ENCODE peak calls at places on chromosomes 3 and 15, in eight cellular contexts. Y, W, R, X, D, B, A and I are unnamed samples.

GRCh38 chr3:190309414-190309813 is 12.8 kb downstream of the CLDN1 start:
- DNase-seq in Y (no peak), W (no peak), R (no peak), X (no peak), D (no peak), B (no peak), A (no peak), I (no peak)

GRCh38 chr3:160883373-160883772 is 127.3 kb downstream of the PPM1L start:
- DNase-seq in Y (peak; percentile 10), W (no peak), R (no peak), X (no peak), D (no peak), B (no peak), A (no peak), I (no peak)

GRCh38 chr15:38683382-38684242 is 119.0 kb upstream of the RASGRP1 start:
- DNase-seq in Y (peak; percentile 27), W (no peak), R (peak; percentile 70), X (no peak), D (no peak), B (no peak), A (peak; percentile 58), I (peak; percentile 53)

GRCh38 chr3:123781571-123782275 is 102.4 kb downstream of the MYLK start:
- DNase-seq in Y (no peak), W (no peak), R (no peak), X (no peak), D (no peak), B (no peak), A (no peak), I (no peak)

GRCh38 chr3:21645121-21645897 is 105.7 kb downstream of the ZNF385D start:
- DNase-seq in Y (no peak), W (no peak), R (peak; percentile 63), X (no peak), D (no peak), B (no peak), A (no peak), I (no peak)

GRCh38 chr3:69691860-69692259 is 47.4 kb upstream of the MITF start:
- DNase-seq in Y (no peak), W (no peak), R (no peak), X (no peak), D (no peak), B (no peak), A (no peak), I (no peak)

GRCh38 chr15:67407709-67408257 is 113.1 kb upstream of the C15orf61 start:
- DNase-seq in Y (no peak), W (no peak), R (no peak), X (no peak), D (no peak), B (no peak), A (no peak), I (no peak)

GRCh38 chr15:41850482-41851166 is 12.0 kb downstream of the PLA2G4B start:
- DNase-seq in Y (no peak), W (no peak), R (no peak), X (no peak), D (no peak), B (no peak), A (no peak), I (no peak)

GRCh38 chr3:39154323-39155021 is 1.1 kb upstream of the CSRNP1 start:
- DNase-seq in Y (peak; percentile 46), W (no peak), R (no peak), X (no peak), D (no peak), B (no peak), A (peak; percentile 80), I (no peak)

GRCh38 chr3:5426094-5426883 is 238.8 kb downstream of the EDEM1 start:
- DNase-seq in Y (peak; percentile 72), W (no peak), R (peak; percentile 58), X (peak; percentile 43), D (no peak), B (peak; percentile 71), A (peak; percentile 93), I (peak; percentile 74)

GRCh38 chr3:172324591-172325203 is 123.6 kb downstream of the GHSR start:
- DNase-seq in Y (no peak), W (no peak), R (no peak), X (no peak), D (no peak), B (no peak), A (no peak), I (no peak)

GRCh38 chr3:170128977-170129431 is 52.5 kb downstream of the PHC3 start:
- DNase-seq in Y (peak; percentile 18), W (no peak), R (peak; percentile 22), X (no peak), D (no peak), B (no peak), A (no peak), I (peak; percentile 2)

GRCh38 chr3:169112153-169112892 is 551.2 kb downstream of the MECOM start:
- DNase-seq in Y (no peak), W (no peak), R (peak; percentile 88), X (no peak), D (peak; percentile 16), B (no peak), A (no peak), I (peak; percentile 46)

GRCh38 chr3:44114142-44114541 is 127.5 kb upstream of the TOPAZ1 start:
- DNase-seq in Y (peak; percentile 68), W (no peak), R (peak; percentile 22), X (peak; percentile 19), D (no peak), B (no peak), A (peak; percentile 39), I (no peak)

GRCh38 chr3:147934316-147935188 is 525.4 kb downstream of the ZIC1 start:
- DNase-seq in Y (no peak), W (no peak), R (no peak), X (no peak), D (no peak), B (no peak), A (no peak), I (no peak)

GRCh38 chr15:90871097-90871715 is 2.8 kb downstream of the FURIN start:
- DNase-seq in Y (peak; percentile 54), W (no peak), R (no peak), X (no peak), D (no peak), B (no peak), A (peak; percentile 76), I (peak; percentile 76)

GRCh38 chr3:46695177-46695961 is 1.9 kb upstream of the ALS2CL start:
- DNase-seq in Y (peak; percentile 51), W (no peak), R (peak; percentile 82), X (no peak), D (no peak), B (no peak), A (peak; percentile 31), I (peak; percentile 16)

GRCh38 chr15:68416158-68416535 is 15.8 kb downstream of the ITGA11 start:
- DNase-seq in Y (no peak), W (peak; percentile 40), R (no peak), X (no peak), D (no peak), B (no peak), A (no peak), I (peak; percentile 8)

GRCh38 chr3:37816271-37816670 is 45.4 kb upstream of the CTDSPL start:
- DNase-seq in Y (no peak), W (no peak), R (peak; percentile 10), X (no peak), D (no peak), B (no peak), A (no peak), I (no peak)

GRCh38 chr3:79247367-79248103 is 520.3 kb downstream of the ROBO1 start:
- DNase-seq in Y (no peak), W (no peak), R (peak; percentile 58), X (no peak), D (no peak), B (no peak), A (peak; percentile 7), I (peak; percentile 73)

GRCh38 chr3:43621406-43621973 is 321 bp downstream of the ANO10 start:
- DNase-seq in Y (peak; percentile 20), W (no peak), R (no peak), X (no peak), D (no peak), B (no peak), A (peak; percentile 48), I (peak; percentile 16)

GRCh38 chr15:62894322-62895085 is 148.0 kb upstream of the TPM1 start:
- DNase-seq in Y (no peak), W (no peak), R (no peak), X (no peak), D (no peak), B (no peak), A (no peak), I (no peak)

GRCh38 chr15:47674576-47675232 is 42.6 kb upstream of the SEMA6D start:
- DNase-seq in Y (no peak), W (no peak), R (no peak), X (no peak), D (no peak), B (peak; percentile 84), A (no peak), I (no peak)

GRCh38 chr3:183278479-183279088 is 25.5 kb downstream of the B3GNT5 start:
- DNase-seq in Y (no peak), W (no peak), R (no peak), X (no peak), D (no peak), B (no peak), A (no peak), I (no peak)

GRCh38 chr3:184953396-184953795 is 141.4 kb downstream of the VPS8 start:
- DNase-seq in Y (no peak), W (no peak), R (peak; percentile 5), X (no peak), D (no peak), B (no peak), A (no peak), I (no peak)

GRCh38 chr15:74956648-74957300 is at the start of gene RPP25:
- DNase-seq in Y (peak; percentile 88), W (peak; percentile 91), R (peak; percentile 84), X (peak; percentile 50), D (no peak), B (peak; percentile 31), A (peak; percentile 88), I (peak; percentile 73)